ENCODE peak calls at places on chromosomes 6 and 20, in six cellular contexts. F is CD8-positive, alpha-beta memory T cell; O is foreskin fibroblast; R is HS-27A; W is myocyte; Q is small intestine. Z is an unnamed sample.

GRCh38 chr6:75922226-75922625 is 150.2 kb downstream of the IMPG1 start:
- DNase-seq in O (peak), R (peak), W (peak), F (no peak), Q (peak), Z (no peak)

GRCh38 chr6:99613398-99613704 is 6.7 kb downstream of the PRDM13 start:
- DNase-seq in O (no peak), Q (no peak), R (no peak), W (peak), F (no peak), Z (peak)

GRCh38 chr6:107115695-107116327 is 496 bp upstream of the BEND3 start:
- DNase-seq in R (no peak), O (peak), Q (peak), W (peak), F (peak), Z (peak)

GRCh38 chr6:7234547-7234946 is 78.5 kb downstream of the SSR1 start:
- DNase-seq in Q (no peak), W (no peak), O (no peak), R (no peak), F (no peak), Z (no peak)

GRCh38 chr20:50333856-50334255 is 143.2 kb downstream of the CEBPB start:
- DNase-seq in R (peak), O (peak), W (peak), Q (no peak), F (no peak), Z (no peak)

GRCh38 chr6:155381856-155382690 is 67.8 kb upstream of the TFB1M start:
- DNase-seq in Q (no peak), W (peak), O (peak), F (no peak), R (no peak), Z (no peak)

GRCh38 chr6:119319694-119320093 is 29.9 kb downstream of the MAN1A1 start:
- DNase-seq in W (no peak), O (no peak), R (no peak), Q (peak), F (no peak), Z (no peak)

GRCh38 chr6:5084787-5085637 is at the start of gene PPP1R3G:
- DNase-seq in W (peak), F (no peak), R (no peak), O (peak), Q (peak), Z (no peak)

GRCh38 chr6:89828988-89829590 is 591 bp upstream of the CASP8AP2 start:
- DNase-seq in R (no peak), Q (no peak), O (no peak), W (no peak), F (peak), Z (no peak)

GRCh38 chr6:41175084-41175483 is 12.2 kb upstream of the TREM2 start:
- DNase-seq in O (no peak), W (no peak), Q (no peak), F (no peak), R (no peak), Z (no peak)

GRCh38 chr6:139230421-139230840 is 61.4 kb downstream of the TXLNB start:
- DNase-seq in O (peak), Q (no peak), F (no peak), W (peak), R (no peak), Z (no peak)

GRCh38 chr6:81761197-81761596 is 8.7 kb upstream of the TENT5A start:
- DNase-seq in O (no peak), W (no peak), R (no peak), F (no peak), Q (no peak), Z (no peak)

GRCh38 chr6:31736026-31736767 is at the start of gene CLIC1:
- DNase-seq in R (peak), W (peak), F (peak), Q (peak), O (peak), Z (peak)

GRCh38 chr20:40571625-40572024 is 117.4 kb downstream of the MAFB start:
- DNase-seq in F (no peak), O (no peak), Q (no peak), W (no peak), R (no peak), Z (no peak)

Z was measured in immature natural killer cell.